ENCODE peak calls at places on chromosomes 1 and 21, in nine cellular contexts. One of them, this sample, is unnamed.

GRCh38 chr1:25927541-25928265 is 21.5 kb upstream of the STMN1 start:
- DNase-seq in lower leg skin: no peak
- DNase-seq in neural crest cell: peak; percentile 41
- DNase-seq in central memory CD4-positive, alpha-beta T cell: no peak
- DNase-seq in central memory CD8-positive, alpha-beta T cell: no peak
- DNase-seq in AG08395: no peak
- DNase-seq in activated T-cell treated with anti-CD3 and anti-CD28 coated beads for 1 hour: no peak
- DNase-seq in NCI-H2171 treated with DMSO at 0.1 percent for 48 hours: peak; percentile 43
- DNase-seq in germinal center: no peak
- DNase-seq in this sample: no peak

GRCh38 chr1:160834945-160835565 is 27.6 kb downstream of the CD244 start:
- DNase-seq in lower leg skin: no peak
- DNase-seq in neural crest cell: peak; percentile 42
- DNase-seq in central memory CD4-positive, alpha-beta T cell: peak; percentile 56
- DNase-seq in central memory CD8-positive, alpha-beta T cell: no peak
- DNase-seq in AG08395: peak; percentile 39
- DNase-seq in activated T-cell treated with anti-CD3 and anti-CD28 coated beads for 1 hour: no peak
- DNase-seq in NCI-H2171 treated with DMSO at 0.1 percent for 48 hours: no peak
- DNase-seq in germinal center: peak; percentile 11
- DNase-seq in this sample: peak; percentile 21

GRCh38 chr21:42006765-42007164 is 3.4 kb downstream of the ZBTB21 start:
- DNase-seq in lower leg skin: no peak
- DNase-seq in neural crest cell: no peak
- DNase-seq in central memory CD4-positive, alpha-beta T cell: no peak
- DNase-seq in central memory CD8-positive, alpha-beta T cell: no peak
- DNase-seq in AG08395: no peak
- DNase-seq in activated T-cell treated with anti-CD3 and anti-CD28 coated beads for 1 hour: no peak
- DNase-seq in NCI-H2171 treated with DMSO at 0.1 percent for 48 hours: no peak
- DNase-seq in germinal center: no peak
- DNase-seq in this sample: no peak

GRCh38 chr1:159804924-159805323 is 2.8 kb downstream of the FCRL6 start:
- DNase-seq in lower leg skin: no peak
- DNase-seq in neural crest cell: no peak
- DNase-seq in central memory CD4-positive, alpha-beta T cell: no peak
- DNase-seq in central memory CD8-positive, alpha-beta T cell: no peak
- DNase-seq in AG08395: no peak
- DNase-seq in activated T-cell treated with anti-CD3 and anti-CD28 coated beads for 1 hour: no peak
- DNase-seq in NCI-H2171 treated with DMSO at 0.1 percent for 48 hours: no peak
- DNase-seq in germinal center: no peak
- DNase-seq in this sample: no peak

GRCh38 chr1:61898658-61899057 is 156.4 kb downstream of the PATJ start:
- DNase-seq in lower leg skin: no peak
- DNase-seq in neural crest cell: no peak
- DNase-seq in central memory CD4-positive, alpha-beta T cell: no peak
- DNase-seq in central memory CD8-positive, alpha-beta T cell: no peak
- DNase-seq in AG08395: no peak
- DNase-seq in activated T-cell treated with anti-CD3 and anti-CD28 coated beads for 1 hour: no peak
- DNase-seq in NCI-H2171 treated with DMSO at 0.1 percent for 48 hours: no peak
- DNase-seq in germinal center: no peak
- DNase-seq in this sample: no peak

GRCh38 chr1:38686306-38687255 is 173.0 kb downstream of the RRAGC start:
- DNase-seq in lower leg skin: no peak
- DNase-seq in neural crest cell: no peak
- DNase-seq in central memory CD4-positive, alpha-beta T cell: no peak
- DNase-seq in central memory CD8-positive, alpha-beta T cell: no peak
- DNase-seq in AG08395: no peak
- DNase-seq in activated T-cell treated with anti-CD3 and anti-CD28 coated beads for 1 hour: no peak
- DNase-seq in NCI-H2171 treated with DMSO at 0.1 percent for 48 hours: peak; percentile 25
- DNase-seq in germinal center: no peak
- DNase-seq in this sample: no peak

GRCh38 chr1:30407862-30408580 is 315.4 kb downstream of the MATN1 start:
- DNase-seq in lower leg skin: peak; percentile 76
- DNase-seq in neural crest cell: no peak
- DNase-seq in central memory CD4-positive, alpha-beta T cell: no peak
- DNase-seq in central memory CD8-positive, alpha-beta T cell: no peak
- DNase-seq in AG08395: no peak
- DNase-seq in activated T-cell treated with anti-CD3 and anti-CD28 coated beads for 1 hour: no peak
- DNase-seq in NCI-H2171 treated with DMSO at 0.1 percent for 48 hours: no peak
- DNase-seq in germinal center: no peak
- DNase-seq in this sample: no peak

GRCh38 chr1:59406437-59407164 is 109.7 kb downstream of the FGGY start:
- DNase-seq in lower leg skin: no peak
- DNase-seq in neural crest cell: no peak
- DNase-seq in central memory CD4-positive, alpha-beta T cell: no peak
- DNase-seq in central memory CD8-positive, alpha-beta T cell: no peak
- DNase-seq in AG08395: no peak
- DNase-seq in activated T-cell treated with anti-CD3 and anti-CD28 coated beads for 1 hour: no peak
- DNase-seq in NCI-H2171 treated with DMSO at 0.1 percent for 48 hours: no peak
- DNase-seq in germinal center: no peak
- DNase-seq in this sample: no peak

GRCh38 chr21:43308511-43309283 is 118.2 kb downstream of the SIK1 start:
- DNase-seq in lower leg skin: no peak
- DNase-seq in neural crest cell: no peak
- DNase-seq in central memory CD4-positive, alpha-beta T cell: no peak
- DNase-seq in central memory CD8-positive, alpha-beta T cell: no peak
- DNase-seq in AG08395: no peak
- DNase-seq in activated T-cell treated with anti-CD3 and anti-CD28 coated beads for 1 hour: no peak
- DNase-seq in NCI-H2171 treated with DMSO at 0.1 percent for 48 hours: no peak
- DNase-seq in germinal center: no peak
- DNase-seq in this sample: no peak

GRCh38 chr1:89889336-89889640 is 68.5 kb downstream of the LRRC8D start:
- DNase-seq in lower leg skin: no peak
- DNase-seq in neural crest cell: no peak
- DNase-seq in central memory CD4-positive, alpha-beta T cell: no peak
- DNase-seq in central memory CD8-positive, alpha-beta T cell: no peak
- DNase-seq in AG08395: no peak
- DNase-seq in activated T-cell treated with anti-CD3 and anti-CD28 coated beads for 1 hour: no peak
- DNase-seq in NCI-H2171 treated with DMSO at 0.1 percent for 48 hours: no peak
- DNase-seq in germinal center: no peak
- DNase-seq in this sample: no peak

GRCh38 chr1:215891266-215891665 is 324.2 kb downstream of the KCTD3 start:
- DNase-seq in lower leg skin: no peak
- DNase-seq in neural crest cell: no peak
- DNase-seq in central memory CD4-positive, alpha-beta T cell: no peak
- DNase-seq in central memory CD8-positive, alpha-beta T cell: no peak
- DNase-seq in AG08395: no peak
- DNase-seq in activated T-cell treated with anti-CD3 and anti-CD28 coated beads for 1 hour: no peak
- DNase-seq in NCI-H2171 treated with DMSO at 0.1 percent for 48 hours: no peak
- DNase-seq in germinal center: no peak
- DNase-seq in this sample: no peak

This sample was measured in NCI-H526 treated with DMSO at 0.1 percent for 48 hours.